ENCODE peak calls at places on chromosome 5, in ten cellular contexts. One of them, this sample, is unnamed.
A peak's percentile ranks its signal among the peaks of the same experiment; 100 is the strongest.

GRCh38 chr5:179716286-179716685 is 16.3 kb upstream of the MAML1 start:
- DNase-seq in HL-60: no peak
- DNase-seq in lower leg skin: no peak
- DNase-seq in neural progenitor cell: no peak
- DNase-seq in ascending aorta: no peak
- DNase-seq in brain microvascular endothelial cell: peak; percentile 11
- DNase-seq in AG04450: no peak
- DNase-seq in HCT116: no peak
- DNase-seq in bronchial epithelial cell: no peak
- DNase-seq in A549: no peak
- DNase-seq in this sample: no peak

GRCh38 chr5:83726912-83727311 is 6.3 kb upstream of the HAPLN1 start:
- DNase-seq in HL-60: no peak
- DNase-seq in lower leg skin: no peak
- DNase-seq in neural progenitor cell: no peak
- DNase-seq in ascending aorta: no peak
- DNase-seq in brain microvascular endothelial cell: peak; percentile 25
- DNase-seq in AG04450: no peak
- DNase-seq in HCT116: no peak
- DNase-seq in bronchial epithelial cell: no peak
- DNase-seq in A549: no peak
- DNase-seq in this sample: no peak

GRCh38 chr5:116473706-116474105 is 100.9 kb downstream of the SEMA6A start:
- DNase-seq in HL-60: no peak
- DNase-seq in lower leg skin: no peak
- DNase-seq in neural progenitor cell: no peak
- DNase-seq in ascending aorta: no peak
- DNase-seq in brain microvascular endothelial cell: no peak
- DNase-seq in AG04450: no peak
- DNase-seq in HCT116: no peak
- DNase-seq in bronchial epithelial cell: no peak
- DNase-seq in A549: no peak
- DNase-seq in this sample: no peak

GRCh38 chr5:178123987-178124925 is 6.6 kb upstream of the RMND5B start:
- DNase-seq in HL-60: no peak
- DNase-seq in lower leg skin: no peak
- DNase-seq in neural progenitor cell: no peak
- DNase-seq in ascending aorta: no peak
- DNase-seq in brain microvascular endothelial cell: no peak
- DNase-seq in AG04450: no peak
- DNase-seq in HCT116: no peak
- DNase-seq in bronchial epithelial cell: no peak
- DNase-seq in A549: no peak
- DNase-seq in this sample: no peak

GRCh38 chr5:6780802-6781391 is 67.7 kb downstream of the TENT4A start:
- DNase-seq in HL-60: no peak
- DNase-seq in lower leg skin: no peak
- DNase-seq in neural progenitor cell: no peak
- DNase-seq in ascending aorta: no peak
- DNase-seq in brain microvascular endothelial cell: no peak
- DNase-seq in AG04450: no peak
- DNase-seq in HCT116: peak; percentile 38
- DNase-seq in bronchial epithelial cell: no peak
- DNase-seq in A549: peak; percentile 53
- DNase-seq in this sample: peak; percentile 8

GRCh38 chr5:74919487-74919886 is 53.3 kb upstream of the FAM169A start:
- DNase-seq in HL-60: no peak
- DNase-seq in lower leg skin: no peak
- DNase-seq in neural progenitor cell: peak; percentile 61
- DNase-seq in ascending aorta: no peak
- DNase-seq in brain microvascular endothelial cell: peak; percentile 36
- DNase-seq in AG04450: peak; percentile 18
- DNase-seq in HCT116: peak; percentile 47
- DNase-seq in bronchial epithelial cell: peak; percentile 69
- DNase-seq in A549: peak; percentile 65
- DNase-seq in this sample: no peak

GRCh38 chr5:78511116-78511906 is 137.3 kb downstream of the LHFPL2 start:
- DNase-seq in HL-60: no peak
- DNase-seq in lower leg skin: no peak
- DNase-seq in neural progenitor cell: no peak
- DNase-seq in ascending aorta: no peak
- DNase-seq in brain microvascular endothelial cell: no peak
- DNase-seq in AG04450: no peak
- DNase-seq in HCT116: no peak
- DNase-seq in bronchial epithelial cell: no peak
- DNase-seq in A549: no peak
- DNase-seq in this sample: no peak

GRCh38 chr5:119274767-119275130 is 81.1 kb upstream of the TNFAIP8 start:
- DNase-seq in HL-60: no peak
- DNase-seq in lower leg skin: no peak
- DNase-seq in neural progenitor cell: no peak
- DNase-seq in ascending aorta: no peak
- DNase-seq in brain microvascular endothelial cell: peak; percentile 74
- DNase-seq in AG04450: peak; percentile 29
- DNase-seq in HCT116: peak; percentile 18
- DNase-seq in bronchial epithelial cell: peak; percentile 91
- DNase-seq in A549: no peak
- DNase-seq in this sample: no peak

DNA sequence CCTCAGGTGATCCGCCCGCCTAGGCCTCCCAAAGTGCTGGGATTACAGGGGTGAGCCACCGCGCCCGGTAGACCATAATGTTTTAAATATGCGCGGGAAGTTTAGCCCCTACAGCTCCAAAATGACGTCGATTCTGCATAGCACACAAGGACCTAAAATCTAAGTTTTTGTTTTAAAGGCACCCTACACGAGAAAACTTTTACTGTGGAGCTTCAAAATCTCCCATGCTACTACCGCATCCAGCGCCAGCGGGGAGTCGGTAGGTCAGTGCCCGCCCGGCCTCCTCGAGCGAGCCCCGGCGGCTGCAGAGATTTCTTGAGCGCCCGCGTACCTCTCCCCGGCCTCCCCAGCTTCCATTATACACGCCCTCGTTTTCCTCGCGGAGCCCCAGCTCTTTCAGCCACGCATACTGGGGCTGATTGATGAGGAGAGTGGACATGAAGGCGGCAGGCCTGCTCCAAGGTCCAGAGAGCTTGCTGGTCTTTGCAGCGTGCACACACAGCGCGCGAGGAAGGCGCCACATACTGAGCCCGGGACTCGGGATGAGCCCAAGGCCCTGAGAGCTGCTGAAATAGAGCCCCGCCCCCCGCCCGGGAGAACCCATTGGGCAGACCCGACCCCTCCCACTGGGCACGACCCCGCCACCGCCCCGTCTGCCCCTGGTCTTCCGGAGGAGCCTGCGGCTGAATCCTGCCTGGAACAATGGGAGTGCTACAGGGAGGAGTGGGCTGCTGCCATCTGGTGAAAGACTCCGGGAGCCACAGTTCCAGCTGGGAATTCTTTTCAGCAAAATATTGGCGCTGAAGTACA is at the start of gene ALDH7A1:
- DNase-seq in HL-60: no peak
- DNase-seq in lower leg skin: peak; percentile 86
- DNase-seq in neural progenitor cell: peak; percentile 98
- DNase-seq in ascending aorta: peak; percentile 48
- DNase-seq in brain microvascular endothelial cell: peak; percentile 84
- DNase-seq in AG04450: peak; percentile 70
- DNase-seq in HCT116: peak; percentile 83
- DNase-seq in bronchial epithelial cell: peak; percentile 75
- DNase-seq in A549: peak; percentile 96
- DNase-seq in this sample: peak; percentile 25
- H3K4me3 ChIP-seq in HL-60: no peak within 1 kb of the TSS
- H3K4me3 ChIP-seq in lower leg skin: peak within 1 kb of the TSS; percentile 46
- H3K4me3 ChIP-seq in neural progenitor cell: peak within 1 kb of the TSS; percentile 72
- H3K4me3 ChIP-seq in ascending aorta: peak within 1 kb of the TSS; percentile 67
- H3K4me3 ChIP-seq in brain microvascular endothelial cell: peak within 1 kb of the TSS; percentile 73
- H3K4me3 ChIP-seq in AG04450: peak within 1 kb of the TSS; percentile 73
- H3K4me3 ChIP-seq in HCT116: peak within 1 kb of the TSS; percentile 86
- H3K4me3 ChIP-seq in bronchial epithelial cell: peak within 1 kb of the TSS; percentile 59
- H3K4me3 ChIP-seq in A549: peak within 1 kb of the TSS; percentile 54
- H3K4me3 ChIP-seq in this sample: peak within 1 kb of the TSS; percentile 58

DNA sequence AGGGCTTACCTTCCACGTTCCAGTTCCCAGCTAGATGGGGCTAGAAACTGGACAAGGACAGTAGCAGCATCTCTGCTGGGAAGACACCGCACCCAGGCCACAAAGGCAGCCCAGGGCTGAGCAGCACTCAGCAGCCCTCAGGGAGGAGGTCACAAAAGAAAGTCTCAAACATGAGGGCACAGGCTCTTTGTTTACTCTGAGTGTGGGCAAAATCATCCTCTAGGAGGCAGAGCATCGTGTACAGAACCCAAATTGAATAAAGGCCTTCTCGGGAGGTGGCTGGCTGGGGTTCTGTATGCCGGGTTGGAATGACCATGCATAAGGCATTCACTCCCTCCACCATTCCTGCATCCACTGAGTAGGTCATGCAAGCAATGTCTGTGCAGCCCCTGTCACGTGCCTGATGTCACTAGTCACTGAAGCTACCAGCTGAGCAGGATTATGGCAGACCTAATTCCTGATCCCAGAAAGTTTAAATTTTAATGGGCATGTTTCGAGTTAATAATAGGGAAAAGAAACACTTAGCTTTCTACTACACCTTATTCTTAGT is 412.8 kb downstream of the SPOCK1 start:
- DNase-seq in HL-60: no peak
- DNase-seq in lower leg skin: no peak
- DNase-seq in neural progenitor cell: peak; percentile 21
- DNase-seq in ascending aorta: no peak
- DNase-seq in brain microvascular endothelial cell: no peak
- DNase-seq in AG04450: no peak
- DNase-seq in HCT116: no peak
- DNase-seq in bronchial epithelial cell: no peak
- DNase-seq in A549: no peak
- DNase-seq in this sample: no peak
- TF ChIP-seq CTCF in HL-60: no peak
- TF ChIP-seq CTCF in lower leg skin: no peak
- TF ChIP-seq CTCF in neural progenitor cell: peak; percentile 8
- TF ChIP-seq CTCF in ascending aorta: no peak
- TF ChIP-seq CTCF in brain microvascular endothelial cell: no peak
- TF ChIP-seq CTCF in AG04450: no peak
- TF ChIP-seq CTCF in HCT116: no peak
- TF ChIP-seq CTCF in bronchial epithelial cell: no peak
- TF ChIP-seq CTCF in A549: no peak
- TF ChIP-seq CTCF in this sample: no peak

DNA sequence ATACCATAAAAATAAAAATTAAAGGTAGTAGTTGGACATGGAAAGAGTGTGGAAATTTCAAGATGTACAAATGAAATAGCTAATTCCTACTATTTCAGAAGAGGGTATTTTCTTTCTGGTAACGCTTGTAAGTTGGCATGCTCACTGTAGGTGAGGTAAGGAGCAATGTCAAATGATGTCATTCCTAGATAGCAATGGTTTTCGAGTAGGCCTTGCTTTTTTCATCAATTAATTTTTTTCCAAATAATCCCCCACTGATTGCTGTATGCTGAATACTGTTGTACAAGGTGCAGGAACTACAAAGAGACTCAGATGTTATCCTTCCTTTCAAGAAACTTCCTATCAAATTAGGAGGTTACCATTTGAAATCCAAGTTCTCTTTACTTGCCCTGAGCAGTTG is 928 bp upstream of the SELENOP start:
- DNase-seq in HL-60: no peak
- DNase-seq in lower leg skin: no peak
- DNase-seq in neural progenitor cell: no peak
- DNase-seq in ascending aorta: no peak
- DNase-seq in brain microvascular endothelial cell: no peak
- DNase-seq in AG04450: no peak
- DNase-seq in HCT116: no peak
- DNase-seq in bronchial epithelial cell: no peak
- DNase-seq in A549: no peak
- DNase-seq in this sample: no peak
- H3K4me3 ChIP-seq in HL-60: no peak overlapping the region
- H3K4me3 ChIP-seq in lower leg skin: no peak overlapping the region
- H3K4me3 ChIP-seq in neural progenitor cell: no peak overlapping the region
- H3K4me3 ChIP-seq in ascending aorta: no peak overlapping the region
- H3K4me3 ChIP-seq in brain microvascular endothelial cell: no peak overlapping the region
- H3K4me3 ChIP-seq in AG04450: no peak overlapping the region
- H3K4me3 ChIP-seq in HCT116: no peak overlapping the region
- H3K4me3 ChIP-seq in bronchial epithelial cell: no peak overlapping the region
- H3K4me3 ChIP-seq in A549: no peak overlapping the region
- H3K4me3 ChIP-seq in this sample: no peak overlapping the region

GRCh38 chr5:52789378-52789777 is 1.7 kb downstream of the ITGA1 start:
- DNase-seq in HL-60: no peak
- DNase-seq in lower leg skin: no peak
- DNase-seq in neural progenitor cell: no peak
- DNase-seq in ascending aorta: no peak
- DNase-seq in brain microvascular endothelial cell: no peak
- DNase-seq in AG04450: no peak
- DNase-seq in HCT116: no peak
- DNase-seq in bronchial epithelial cell: no peak
- DNase-seq in A549: no peak
- DNase-seq in this sample: no peak

GRCh38 chr5:52788505-52788821 is 747 bp downstream of the ITGA1 start:
- DNase-seq in HL-60: no peak
- DNase-seq in lower leg skin: no peak
- DNase-seq in neural progenitor cell: no peak
- DNase-seq in ascending aorta: no peak
- DNase-seq in brain microvascular endothelial cell: no peak
- DNase-seq in AG04450: no peak
- DNase-seq in HCT116: no peak
- DNase-seq in bronchial epithelial cell: no peak
- DNase-seq in A549: no peak
- DNase-seq in this sample: no peak

GRCh38 chr5:52786391-52786790 is 1.3 kb upstream of the ITGA1 start:
- DNase-seq in HL-60: no peak
- DNase-seq in lower leg skin: no peak
- DNase-seq in neural progenitor cell: no peak
- DNase-seq in ascending aorta: no peak
- DNase-seq in brain microvascular endothelial cell: no peak
- DNase-seq in AG04450: no peak
- DNase-seq in HCT116: no peak
- DNase-seq in bronchial epithelial cell: no peak
- DNase-seq in A549: no peak
- DNase-seq in this sample: no peak

GRCh38 chr5:52786937-52787599 is 648 bp upstream of the ITGA1 start:
- DNase-seq in HL-60: no peak
- DNase-seq in lower leg skin: no peak
- DNase-seq in neural progenitor cell: no peak
- DNase-seq in ascending aorta: no peak
- DNase-seq in brain microvascular endothelial cell: no peak
- DNase-seq in AG04450: no peak
- DNase-seq in HCT116: peak; percentile 50
- DNase-seq in bronchial epithelial cell: peak; percentile 56
- DNase-seq in A549: peak; percentile 37
- DNase-seq in this sample: no peak

DNA sequence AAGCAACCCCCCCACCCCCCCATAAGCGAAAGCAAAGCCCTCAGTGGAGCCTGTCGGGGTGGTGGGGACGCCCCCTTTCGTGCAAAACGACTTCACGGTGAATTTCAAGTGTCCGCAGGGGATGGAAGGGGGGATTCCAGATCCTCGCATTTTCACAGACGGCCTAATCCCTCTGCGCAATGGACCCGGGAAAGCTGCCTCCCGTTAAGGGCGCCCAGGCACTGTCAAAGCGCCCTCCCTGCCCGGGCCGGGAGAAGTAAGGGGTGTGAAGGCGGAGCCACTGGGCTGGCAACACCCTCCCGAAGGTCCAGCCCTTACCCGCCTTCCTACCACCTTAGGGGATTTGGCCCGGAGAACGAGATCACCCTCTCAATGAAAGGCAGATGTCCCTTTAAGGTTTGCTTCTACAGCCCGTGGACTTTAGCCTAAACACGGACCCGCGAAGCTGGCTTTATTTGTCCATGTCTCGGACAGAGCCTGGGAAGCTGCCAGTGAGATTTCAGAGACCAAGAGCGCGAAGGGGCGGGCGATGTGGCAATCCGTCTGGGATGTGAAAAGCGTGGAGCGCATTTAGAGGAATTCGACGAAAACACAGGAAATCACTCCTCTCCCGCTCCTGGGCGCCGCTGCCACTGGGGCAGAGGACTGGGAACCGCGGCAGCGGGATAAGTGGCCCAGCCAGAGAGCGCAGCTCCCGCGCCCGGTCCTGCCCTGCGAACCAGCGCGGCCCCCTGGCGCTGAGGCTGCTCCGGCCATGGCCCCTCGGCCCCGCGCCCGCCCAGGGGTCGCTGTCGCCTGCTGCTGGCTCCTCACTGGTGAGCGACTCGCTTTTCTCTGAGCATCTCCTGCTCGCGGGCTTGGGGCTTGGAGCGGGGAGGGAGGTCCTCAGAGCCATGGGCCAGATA is at the start of the genes ITGA1 and PELO:
- DNase-seq in HL-60: no peak
- DNase-seq in lower leg skin: peak; percentile 62
- DNase-seq in neural progenitor cell: peak; percentile 82
- DNase-seq in ascending aorta: peak; percentile 43
- DNase-seq in brain microvascular endothelial cell: peak; percentile 83
- DNase-seq in AG04450: peak; percentile 59
- DNase-seq in HCT116: peak; percentile 59
- DNase-seq in bronchial epithelial cell: peak; percentile 59
- DNase-seq in A549: peak; percentile 72
- DNase-seq in this sample: no peak
- TF ChIP-seq CTCF in HL-60: no peak
- TF ChIP-seq CTCF in lower leg skin: no peak
- TF ChIP-seq CTCF in neural progenitor cell: peak; percentile 50
- TF ChIP-seq CTCF in ascending aorta: peak; percentile 70
- TF ChIP-seq CTCF in brain microvascular endothelial cell: peak; percentile 31
- TF ChIP-seq CTCF in AG04450: peak; percentile 28
- TF ChIP-seq CTCF in HCT116: peak; percentile 30
- TF ChIP-seq CTCF in bronchial epithelial cell: no peak
- TF ChIP-seq CTCF in A549: peak; percentile 32
- TF ChIP-seq CTCF in this sample: no peak